ENCODE peak calls at places on chromosomes 11 and 22, in four cellular contexts. L is heart left ventricle, E is right lobe of liver, P is suprapubic skin. W is an unnamed sample.

GRCh38 chr11:34214961-34215805 is 109.8 kb downstream of the NAT10 start:
- DNase-seq in L (no peak), E (peak; percentile 42), P (no peak), W (no peak)

GRCh38 chr22:39634530-39635399 is 64.2 kb downstream of the CACNA1I start:
- DNase-seq in L (no peak), E (peak; percentile 39), P (no peak), W (peak; percentile 49)

GRCh38 chr11:80669620-80670019 is 1228.8 kb upstream of the TENM4 start:
- DNase-seq in L (no peak), E (no peak), P (no peak), W (no peak)

GRCh38 chr22:17222503-17222902 is 3.3 kb upstream of the ADA2 start:
- DNase-seq in L (no peak), E (no peak), P (no peak), W (no peak)

GRCh38 chr22:24133187-24133965 is 47.9 kb upstream of the SUSD2 start:
- DNase-seq in L (peak; percentile 61), E (no peak), P (no peak), W (no peak)

GRCh38 chr22:36758792-36759271 is 17.1 kb downstream of the IFT27 start:
- DNase-seq in L (peak; percentile 37), E (no peak), P (peak; percentile 67), W (no peak)

GRCh38 chr22:40193429-40194421 is 16.0 kb downstream of the TNRC6B start:
- DNase-seq in L (no peak), E (no peak), P (no peak), W (no peak)

GRCh38 chr22:25566812-25567211 is 2.3 kb downstream of the GRK3 start:
- DNase-seq in L (no peak), E (no peak), P (no peak), W (no peak)

GRCh38 chr11:63768232-63769043 is at the start of gene ZFTA:
- DNase-seq in L (peak; percentile 85), E (peak; percentile 66), P (no peak), W (peak; percentile 75)

GRCh38 chr22:49723478-49724029 is 104.1 kb downstream of the BRD1 start:
- DNase-seq in L (no peak), E (no peak), P (no peak), W (no peak)

GRCh38 chr11:60288531-60288930 is 8.1 kb downstream of the MS4A4A start:
- DNase-seq in L (no peak), E (no peak), P (no peak), W (no peak)

GRCh38 chr11:19953342-19953741 is 206.9 kb downstream of the DBX1 start:
- DNase-seq in L (no peak), E (no peak), P (no peak), W (no peak)

GRCh38 chr22:45960477-45961386 is 16.2 kb downstream of the WNT7B start:
- DNase-seq in L (no peak), E (no peak), P (no peak), W (no peak)

GRCh38 chr11:120169981-120170698 is 32.2 kb upstream of the TRIM29 start:
- DNase-seq in L (no peak), E (no peak), P (no peak), W (no peak)

GRCh38 chr11:118911880-118912741 is 13.6 kb downstream of the BCL9L start:
- DNase-seq in L (peak; percentile 90), E (peak; percentile 66), P (no peak), W (peak; percentile 85)

GRCh38 chr11:12846766-12847615 is 162.1 kb upstream of the RASSF10 start:
- DNase-seq in L (no peak), E (no peak), P (no peak), W (no peak)

GRCh38 chr22:28560005-28560742 is 119.5 kb downstream of the TTC28 start:
- DNase-seq in L (no peak), E (no peak), P (no peak), W (no peak)

GRCh38 chr22:22720724-22721261 is 76.4 kb downstream of the GGTLC2 start:
- DNase-seq in L (no peak), E (no peak), P (no peak), W (peak; percentile 46)

GRCh38 chr22:50025993-50026392 is 13.4 kb upstream of the IL17REL start:
- DNase-seq in L (no peak), E (no peak), P (no peak), W (no peak)

GRCh38 chr11:131924446-131925240 is 554.2 kb downstream of the NTM start:
- DNase-seq in L (no peak), E (no peak), P (no peak), W (no peak)

GRCh38 chr11:12968101-12968500 is 41.0 kb upstream of the RASSF10 start:
- DNase-seq in L (no peak), E (no peak), P (no peak), W (no peak)

GRCh38 chr11:134901955-134902707 is 490.1 kb upstream of the B3GAT1 start:
- DNase-seq in L (no peak), E (no peak), P (no peak), W (no peak)

GRCh38 chr11:75475767-75476650 is 43.0 kb upstream of the KLHL35 start:
- DNase-seq in L (peak; percentile 77), E (no peak), P (no peak), W (peak; percentile 33)

GRCh38 chr11:47171057-47171838 is 5.4 kb downstream of the ARFGAP2 start:
- DNase-seq in L (no peak), E (no peak), P (no peak), W (no peak)

GRCh38 chr11:34707462-34707840 is 86.6 kb downstream of the EHF start:
- DNase-seq in L (no peak), E (no peak), P (no peak), W (no peak)

DNA sequence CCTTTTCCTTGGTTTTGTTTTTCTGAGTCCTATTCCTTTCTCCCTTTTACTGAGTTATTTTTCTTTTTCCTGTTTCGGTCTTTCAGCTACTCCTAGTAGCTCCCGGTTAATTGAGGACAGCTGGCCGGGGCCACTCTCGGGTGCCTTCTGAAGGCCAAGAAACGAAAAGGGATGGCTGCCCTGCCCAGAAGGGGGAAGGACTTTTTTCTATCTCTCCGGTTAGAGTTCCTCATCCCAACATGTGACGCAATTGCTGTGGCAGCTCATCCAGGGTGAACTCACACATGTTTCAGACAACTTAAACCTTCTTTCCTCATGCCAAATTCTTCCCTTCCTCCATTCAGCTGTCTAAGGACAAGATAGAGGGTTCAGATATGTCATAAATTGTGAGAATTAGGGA is 83.6 kb downstream of the PIWIL4 start:
- DNase-seq in L (peak; percentile 74), E (peak; percentile 23), P (no peak), W (peak; percentile 17)
- H3K4me1 ChIP-seq in L (peaks cover 5% of the 10 kb centered on the region), E (no peaks in the 10 kb centered on the region), P (peaks cover 7% of the 10 kb centered on the region), W (no peaks in the 10 kb centered on the region)

GRCh38 chr11:113814181-113814580 is 34.6 kb downstream of the CLDN25 start:
- DNase-seq in L (no peak), E (no peak), P (no peak), W (no peak)

GRCh38 chr11:113817162-113817561 is 37.6 kb downstream of the CLDN25 start:
- DNase-seq in L (no peak), E (no peak), P (no peak), W (no peak)

GRCh38 chr11:113818426-113818825 is 38.8 kb downstream of the CLDN25 start:
- DNase-seq in L (no peak), E (no peak), P (no peak), W (no peak)

DNA sequence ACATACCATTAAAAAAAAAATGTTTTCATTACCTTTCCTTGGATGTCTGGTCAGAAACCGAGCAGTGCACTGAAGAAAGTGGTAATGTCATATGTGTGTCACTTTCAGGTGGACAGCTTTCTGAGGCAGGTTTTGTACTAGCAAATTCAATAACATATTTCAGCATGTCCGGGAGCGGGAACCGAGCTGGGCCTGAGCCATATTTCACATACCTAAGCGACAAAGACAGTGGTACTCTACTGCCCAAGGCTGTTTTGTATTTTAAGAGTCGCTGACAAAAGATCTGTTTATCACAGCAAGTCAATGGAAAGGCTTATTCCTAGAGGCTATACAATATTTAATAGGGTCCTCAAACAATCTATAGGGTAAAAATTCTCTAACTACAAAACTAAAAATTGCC is 38.0 kb downstream of the CLDN25 start:
- DNase-seq in L (no peak), E (no peak), P (no peak), W (no peak)
- H3K27ac ChIP-seq in L (no peak overlapping the region), E (no peak overlapping the region), P (no peak overlapping the region), W (no peak overlapping the region)

GRCh38 chr22:35425971-35426800 is 26.2 kb downstream of the MCM5 start:
- DNase-seq in L (no peak), E (no peak), P (no peak), W (no peak)
- TF ChIP-seq POLR2A in L (no peak), E (no peak), P (no peak), W (no peak)

DNA sequence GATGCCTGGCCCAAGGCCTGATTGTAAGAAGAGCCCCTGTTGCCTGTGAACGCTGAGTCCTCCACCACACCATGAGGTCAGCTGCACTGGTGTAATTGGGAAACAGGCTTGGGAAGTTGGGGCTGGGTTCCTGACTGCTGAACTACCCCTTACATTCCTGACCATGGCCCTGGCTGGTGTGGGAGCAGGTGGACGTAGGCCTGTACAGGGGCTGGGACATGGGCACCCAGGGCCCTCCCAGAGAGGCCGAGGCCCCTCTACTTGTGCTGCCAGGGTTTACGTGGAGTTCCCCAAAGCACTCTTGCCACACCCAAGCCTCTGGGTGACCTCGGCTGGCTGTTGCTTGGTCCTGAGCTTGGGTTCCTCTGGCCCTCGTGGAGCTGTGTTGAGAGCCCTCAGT is 5.4 kb downstream of the RELT start:
- DNase-seq in L (no peak), E (no peak), P (no peak), W (no peak)
- H3K4me1 ChIP-seq in L (peaks cover 95% of the 10 kb centered on the region), E (no peaks in the 10 kb centered on the region), P (peaks cover 66% of the 10 kb centered on the region), W (peaks cover 16% of the 10 kb centered on the region)

DNA sequence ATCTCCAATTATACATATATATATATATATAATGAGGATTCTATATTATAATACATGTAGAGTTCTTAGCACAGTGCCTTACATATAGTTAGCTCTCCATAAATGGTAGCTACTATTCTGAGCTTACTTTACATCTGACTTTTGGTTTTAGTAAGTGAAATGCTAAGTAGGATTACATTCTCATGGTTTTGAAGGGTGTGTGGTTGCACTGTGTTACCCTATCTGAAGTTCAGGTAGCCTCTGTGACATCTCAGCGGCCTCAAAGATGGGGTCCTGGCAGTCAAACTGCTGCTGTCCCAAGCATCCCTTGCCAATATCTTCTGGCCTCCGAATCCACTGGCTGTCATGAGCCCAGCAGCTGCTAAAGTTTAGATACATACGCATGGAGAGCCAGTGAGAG is 34.8 kb downstream of the UBASH3B start:
- DNase-seq in L (no peak), E (no peak), P (no peak), W (no peak)
- H3K27ac ChIP-seq in L (peak overlapping the region; percentile 34), E (no peak overlapping the region), P (no peak overlapping the region), W (peak overlapping the region; percentile 63)

W was measured in transverse colon.